ENCODE peak calls at places on chromosomes 11 and 22, in ten cellular contexts. K, Y, W, J, V, N, E, C, T and H are unnamed samples.

GRCh38 chr22:38314140-38314991 is 2.9 kb downstream of the CSNK1E start:
- DNase-seq in K (no peak), Y (no peak), W (peak; percentile 57), J (no peak), V (no peak), N (no peak), E (peak; percentile 56), C (no peak), T (no peak), H (no peak)

GRCh38 chr11:14541180-14541579 is 21.0 kb upstream of the PSMA1 start:
- DNase-seq in K (no peak), Y (no peak), W (no peak), J (no peak), V (no peak), N (no peak), E (no peak), C (no peak), T (no peak), H (no peak)

GRCh38 chr11:69215784-69216415 is 60.2 kb downstream of the SMIM38 start:
- DNase-seq in K (no peak), Y (no peak), W (no peak), J (no peak), V (no peak), N (no peak), E (peak; percentile 42), C (peak; percentile 72), T (no peak), H (no peak)

GRCh38 chr11:94494200-94494545 is 389 bp downstream of the ANKRD49 start:
- DNase-seq in K (no peak), Y (no peak), W (no peak), J (no peak), V (no peak), N (no peak), E (no peak), C (no peak), T (no peak), H (no peak)

GRCh38 chr22:44493206-44493605 is 4.8 kb downstream of the RTL6 start:
- DNase-seq in K (no peak), Y (no peak), W (no peak), J (no peak), V (no peak), N (no peak), E (no peak), C (no peak), T (no peak), H (no peak)

GRCh38 chr22:34493471-34493870 is 572.5 kb upstream of the ISX start:
- DNase-seq in K (no peak), Y (no peak), W (no peak), J (no peak), V (no peak), N (no peak), E (no peak), C (no peak), T (no peak), H (no peak)

GRCh38 chr11:82771781-82772180 is 38.1 kb upstream of the FAM181B start:
- DNase-seq in K (no peak), Y (no peak), W (no peak), J (no peak), V (no peak), N (no peak), E (no peak), C (no peak), T (no peak), H (no peak)

GRCh38 chr22:38412435-38413084 is 42.4 kb downstream of the KCNJ4 start:
- DNase-seq in K (no peak), Y (no peak), W (peak; percentile 46), J (no peak), V (peak; percentile 42), N (peak; percentile 32), E (no peak), C (no peak), T (peak; percentile 24), H (no peak)

GRCh38 chr11:104731890-104732289 is 166.4 kb downstream of the CASP12 start:
- DNase-seq in K (no peak), Y (no peak), W (no peak), J (no peak), V (no peak), N (no peak), E (no peak), C (no peak), T (no peak), H (no peak)

GRCh38 chr11:16326679-16327297 is 29.6 kb downstream of the SOX6 start:
- DNase-seq in K (no peak), Y (peak; percentile 22), W (no peak), J (no peak), V (no peak), N (no peak), E (no peak), C (no peak), T (no peak), H (no peak)

GRCh38 chr11:19441752-19442553 is 201.2 kb upstream of the E2F8 start:
- DNase-seq in K (peak; percentile 72), Y (peak; percentile 69), W (peak; percentile 25), J (no peak), V (no peak), N (no peak), E (peak; percentile 97), C (peak; percentile 86), T (no peak), H (no peak)

GRCh38 chr11:93623179-93623578 is 38.3 kb upstream of the CEP295 start:
- DNase-seq in K (no peak), Y (no peak), W (peak; percentile 75), J (no peak), V (no peak), N (no peak), E (peak; percentile 71), C (no peak), T (no peak), H (no peak)

GRCh38 chr11:102341844-102342318 is 5.1 kb upstream of the BIRC2 start:
- DNase-seq in K (peak; percentile 89), Y (peak; percentile 35), W (peak; percentile 91), J (peak; percentile 54), V (peak; percentile 20), N (peak; percentile 68), E (peak; percentile 84), C (no peak), T (peak; percentile 74), H (peak; percentile 62)

GRCh38 chr22:46432164-46433068 is 96.9 kb downstream of the TRMU start:
- DNase-seq in K (no peak), Y (no peak), W (no peak), J (no peak), V (no peak), N (peak; percentile 12), E (no peak), C (no peak), T (no peak), H (no peak)

GRCh38 chr22:43928418-43929307 is 5.1 kb downstream of the PNPLA3 start:
- DNase-seq in K (no peak), Y (no peak), W (no peak), J (no peak), V (no peak), N (no peak), E (no peak), C (no peak), T (no peak), H (no peak)

GRCh38 chr11:11416917-11417316 is 63.9 kb upstream of the CSNK2A3 start:
- DNase-seq in K (no peak), Y (no peak), W (no peak), J (no peak), V (no peak), N (no peak), E (peak; percentile 46), C (peak; percentile 83), T (no peak), H (no peak)

GRCh38 chr22:17460895-17461294 is 91.6 kb downstream of the CECR2 start:
- DNase-seq in K (no peak), Y (no peak), W (no peak), J (no peak), V (no peak), N (no peak), E (no peak), C (no peak), T (no peak), H (no peak)

GRCh38 chr11:58222730-58223129 is 6.0 kb downstream of the OR10Q1 start:
- DNase-seq in K (no peak), Y (no peak), W (no peak), J (no peak), V (no peak), N (no peak), E (peak; percentile 36), C (no peak), T (no peak), H (no peak)

GRCh38 chr11:63599211-63600122 is 14.8 kb downstream of the PLAAT3 start:
- DNase-seq in K (no peak), Y (no peak), W (no peak), J (no peak), V (no peak), N (no peak), E (peak; percentile 77), C (peak; percentile 97), T (no peak), H (no peak)

GRCh38 chr11:34647532-34647931 is 26.6 kb downstream of the EHF start:
- DNase-seq in K (no peak), Y (no peak), W (no peak), J (no peak), V (no peak), N (no peak), E (no peak), C (no peak), T (no peak), H (no peak)

GRCh38 chr11:85348945-85349344 is 278.2 kb downstream of the DLG2 start:
- DNase-seq in K (no peak), Y (no peak), W (no peak), J (no peak), V (no peak), N (no peak), E (no peak), C (no peak), T (no peak), H (no peak)

GRCh38 chr22:36238348-36239149 is 778 bp downstream of the APOL2 start:
- DNase-seq in K (peak; percentile 80), Y (no peak), W (no peak), J (no peak), V (no peak), N (no peak), E (no peak), C (no peak), T (no peak), H (no peak)

GRCh38 chr11:133934599-133935550 is 21.9 kb downstream of the IGSF9B start:
- DNase-seq in K (peak; percentile 6), Y (peak; percentile 47), W (peak; percentile 81), J (no peak), V (no peak), N (no peak), E (peak; percentile 52), C (peak; percentile 93), T (no peak), H (no peak)

GRCh38 chr11:69874984-69875673 is 55.9 kb upstream of the FGF3 start:
- DNase-seq in K (no peak), Y (no peak), W (peak; percentile 76), J (no peak), V (no peak), N (no peak), E (no peak), C (no peak), T (no peak), H (no peak)

GRCh38 chr22:28351585-28351984 is 328.1 kb downstream of the TTC28 start:
- DNase-seq in K (no peak), Y (no peak), W (no peak), J (no peak), V (no peak), N (no peak), E (no peak), C (no peak), T (no peak), H (no peak)